ENCODE peak calls at places on chromosomes 1 and 21, in five cellular contexts. One of them, this sample, is unnamed.

GRCh38 chr1:17013598-17014320 is 2.0 kb upstream of the ATP13A2 start:
- DNase-seq in B cell: no peak
- DNase-seq in CD8-positive, alpha-beta T cell: no peak
- DNase-seq in lower lobe of right lung: peak; percentile 73
- DNase-seq in fibroblast of the aortic adventitia: no peak
- DNase-seq in this sample: no peak

GRCh38 chr1:175179837-175180590 is 12.6 kb downstream of the KIAA0040 start:
- DNase-seq in B cell: no peak
- DNase-seq in CD8-positive, alpha-beta T cell: no peak
- DNase-seq in fibroblast of the aortic adventitia: no peak
- DNase-seq in lower lobe of right lung: no peak
- DNase-seq in this sample: no peak

GRCh38 chr1:35442737-35443136 is 114.5 kb downstream of the KIAA0319L start:
- DNase-seq in B cell: no peak
- DNase-seq in CD8-positive, alpha-beta T cell: peak; percentile 13
- DNase-seq in fibroblast of the aortic adventitia: no peak
- DNase-seq in lower lobe of right lung: no peak
- DNase-seq in this sample: no peak

GRCh38 chr1:234572966-234573365 is 37.0 kb downstream of the IRF2BP2 start:
- DNase-seq in B cell: no peak
- DNase-seq in fibroblast of the aortic adventitia: no peak
- DNase-seq in lower lobe of right lung: no peak
- DNase-seq in CD8-positive, alpha-beta T cell: no peak
- DNase-seq in this sample: no peak

GRCh38 chr1:88774151-88774556 is 90.1 kb downstream of the PKN2 start:
- DNase-seq in CD8-positive, alpha-beta T cell: no peak
- DNase-seq in fibroblast of the aortic adventitia: no peak
- DNase-seq in B cell: no peak
- DNase-seq in lower lobe of right lung: no peak
- DNase-seq in this sample: no peak

GRCh38 chr1:65420590-65421340 is at the start of the genes LEPR and LEPROT:
- DNase-seq in CD8-positive, alpha-beta T cell: no peak
- DNase-seq in lower lobe of right lung: no peak
- DNase-seq in fibroblast of the aortic adventitia: no peak
- DNase-seq in B cell: no peak
- DNase-seq in this sample: no peak

GRCh38 chr21:42568377-42568776 is 54.7 kb downstream of the SLC37A1 start:
- DNase-seq in fibroblast of the aortic adventitia: no peak
- DNase-seq in B cell: no peak
- DNase-seq in lower lobe of right lung: no peak
- DNase-seq in CD8-positive, alpha-beta T cell: no peak
- DNase-seq in this sample: no peak

GRCh38 chr1:89356658-89357400 is 7.0 kb upstream of the GBP6 start:
- DNase-seq in lower lobe of right lung: no peak
- DNase-seq in fibroblast of the aortic adventitia: peak; percentile 44
- DNase-seq in B cell: no peak
- DNase-seq in CD8-positive, alpha-beta T cell: no peak
- DNase-seq in this sample: no peak

GRCh38 chr21:23455676-23456075 is 2151.6 kb downstream of the MRPL39 start:
- DNase-seq in lower lobe of right lung: no peak
- DNase-seq in fibroblast of the aortic adventitia: no peak
- DNase-seq in B cell: no peak
- DNase-seq in CD8-positive, alpha-beta T cell: no peak
- DNase-seq in this sample: no peak

GRCh38 chr21:23452384-23453083 is 2154.7 kb downstream of the MRPL39 start:
- DNase-seq in fibroblast of the aortic adventitia: no peak
- DNase-seq in B cell: peak; percentile 14
- DNase-seq in CD8-positive, alpha-beta T cell: no peak
- DNase-seq in lower lobe of right lung: no peak
- DNase-seq in this sample: no peak
- TF ChIP-seq CTCF in fibroblast of the aortic adventitia: no peak
- TF ChIP-seq CTCF in B cell: peak; percentile 10
- TF ChIP-seq CTCF in CD8-positive, alpha-beta T cell: no peak
- TF ChIP-seq CTCF in lower lobe of right lung: no peak
- TF ChIP-seq CTCF in this sample: peak; percentile 27

DNA sequence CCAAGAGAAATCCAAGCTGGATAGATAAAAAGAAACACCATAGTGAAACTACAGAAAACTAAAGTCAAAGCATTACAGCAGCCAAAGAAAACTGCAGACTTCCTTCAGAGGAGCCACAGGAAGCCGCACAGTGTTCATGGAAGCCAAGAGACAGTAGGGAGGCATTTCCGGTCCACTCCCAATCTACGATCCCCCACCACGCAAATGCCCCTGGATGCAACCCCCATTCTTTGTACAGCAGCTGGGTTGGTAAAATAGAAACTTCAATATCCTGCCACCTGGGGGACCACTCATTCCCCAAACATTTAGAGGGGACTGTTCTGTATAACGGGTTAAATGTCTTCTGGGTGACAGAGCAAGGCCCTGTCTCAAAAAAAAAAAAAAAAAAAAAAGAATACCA is 43.9 kb upstream of the TSPEAR start:
- DNase-seq in CD8-positive, alpha-beta T cell: no peak
- DNase-seq in fibroblast of the aortic adventitia: peak; percentile 44
- DNase-seq in B cell: no peak
- DNase-seq in lower lobe of right lung: no peak
- DNase-seq in this sample: no peak
- TF ChIP-seq CTCF in CD8-positive, alpha-beta T cell: no peak
- TF ChIP-seq CTCF in fibroblast of the aortic adventitia: no peak
- TF ChIP-seq CTCF in B cell: peak; percentile 38
- TF ChIP-seq CTCF in lower lobe of right lung: no peak
- TF ChIP-seq CTCF in this sample: no peak

GRCh38 chr1:228980232-228980969 is 245.1 kb downstream of the RHOU start:
- DNase-seq in B cell: no peak
- DNase-seq in fibroblast of the aortic adventitia: no peak
- DNase-seq in lower lobe of right lung: no peak
- DNase-seq in CD8-positive, alpha-beta T cell: no peak
- DNase-seq in this sample: no peak
- TF ChIP-seq CTCF in B cell: no peak
- TF ChIP-seq CTCF in fibroblast of the aortic adventitia: no peak
- TF ChIP-seq CTCF in lower lobe of right lung: no peak
- TF ChIP-seq CTCF in CD8-positive, alpha-beta T cell: no peak
- TF ChIP-seq CTCF in this sample: no peak

DNA sequence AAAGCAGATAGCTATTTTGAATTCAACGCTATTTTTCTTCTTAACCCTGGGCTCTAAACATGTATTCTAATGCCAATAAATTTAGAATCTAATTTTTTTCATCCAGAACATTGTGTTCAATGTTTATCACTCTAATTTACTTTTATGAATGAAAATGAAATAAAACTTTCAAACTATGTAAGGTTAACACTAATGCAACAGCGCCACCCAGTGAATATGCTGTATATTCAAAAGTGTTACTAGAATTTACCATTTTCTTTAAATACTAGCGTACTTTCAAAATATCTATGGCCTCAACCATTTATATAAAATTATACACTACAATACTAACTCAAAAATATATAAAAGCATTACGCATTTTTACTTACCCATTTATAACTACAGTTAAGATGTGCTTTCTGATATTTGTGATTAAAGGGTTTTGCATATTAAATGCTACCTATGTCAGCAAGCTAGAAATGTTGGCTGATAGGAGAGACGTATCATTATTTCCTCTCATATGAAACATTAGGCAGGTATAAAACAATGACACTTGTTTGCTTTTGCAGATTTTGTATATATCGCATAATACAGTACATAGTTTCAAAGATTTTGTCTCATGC is 5.9 kb upstream of the NUF2 start:
- DNase-seq in CD8-positive, alpha-beta T cell: peak; percentile 47
- DNase-seq in lower lobe of right lung: no peak
- DNase-seq in fibroblast of the aortic adventitia: peak; percentile 82
- DNase-seq in B cell: peak; percentile 44
- DNase-seq in this sample: peak; percentile 13
- TF ChIP-seq CTCF in CD8-positive, alpha-beta T cell: peak; percentile 73
- TF ChIP-seq CTCF in lower lobe of right lung: peak; percentile 64
- TF ChIP-seq CTCF in fibroblast of the aortic adventitia: peak; percentile 52
- TF ChIP-seq CTCF in B cell: peak; percentile 85
- TF ChIP-seq CTCF in this sample: peak; percentile 54

GRCh38 chr1:47934243-47934805 is 62.9 kb downstream of the TRABD2B start:
- DNase-seq in fibroblast of the aortic adventitia: peak; percentile 61
- DNase-seq in lower lobe of right lung: no peak
- DNase-seq in B cell: no peak
- DNase-seq in CD8-positive, alpha-beta T cell: no peak
- DNase-seq in this sample: no peak

GRCh38 chr1:47932744-47933143 is 64.4 kb downstream of the TRABD2B start:
- DNase-seq in fibroblast of the aortic adventitia: no peak
- DNase-seq in CD8-positive, alpha-beta T cell: no peak
- DNase-seq in B cell: no peak
- DNase-seq in lower lobe of right lung: no peak
- DNase-seq in this sample: no peak

GRCh38 chr1:47935163-47935562 is 62.0 kb downstream of the TRABD2B start:
- DNase-seq in fibroblast of the aortic adventitia: no peak
- DNase-seq in lower lobe of right lung: no peak
- DNase-seq in B cell: no peak
- DNase-seq in CD8-positive, alpha-beta T cell: no peak
- DNase-seq in this sample: no peak

GRCh38 chr1:47930215-47930885 is 66.8 kb downstream of the TRABD2B start:
- DNase-seq in CD8-positive, alpha-beta T cell: no peak
- DNase-seq in lower lobe of right lung: no peak
- DNase-seq in fibroblast of the aortic adventitia: no peak
- DNase-seq in B cell: no peak
- DNase-seq in this sample: no peak

DNA sequence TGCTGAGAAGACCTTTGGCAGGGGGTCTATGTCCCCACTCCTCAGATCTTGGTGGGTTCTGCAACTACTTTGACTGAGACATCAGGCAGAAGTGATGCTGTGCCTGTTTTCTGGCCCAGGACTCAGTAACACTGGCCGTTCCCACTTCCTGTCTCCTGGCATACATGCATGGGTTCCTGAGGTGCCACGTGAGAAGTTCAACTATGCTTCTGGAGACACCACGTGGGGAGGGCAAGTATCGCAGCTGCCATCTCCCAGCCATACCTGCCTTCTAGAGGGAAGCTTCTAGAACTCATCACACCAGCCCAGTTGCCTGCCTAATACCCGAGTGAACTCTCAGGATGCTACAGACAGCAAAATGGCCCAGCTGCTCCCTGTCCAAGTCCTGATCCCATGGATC is 65.8 kb downstream of the TRABD2B start:
- DNase-seq in lower lobe of right lung: no peak
- DNase-seq in B cell: no peak
- DNase-seq in CD8-positive, alpha-beta T cell: no peak
- DNase-seq in fibroblast of the aortic adventitia: no peak
- DNase-seq in this sample: peak; percentile 23
- TF ChIP-seq CTCF in lower lobe of right lung: peak; percentile 34
- TF ChIP-seq CTCF in B cell: no peak
- TF ChIP-seq CTCF in CD8-positive, alpha-beta T cell: no peak
- TF ChIP-seq CTCF in fibroblast of the aortic adventitia: no peak
- TF ChIP-seq CTCF in this sample: no peak

DNA sequence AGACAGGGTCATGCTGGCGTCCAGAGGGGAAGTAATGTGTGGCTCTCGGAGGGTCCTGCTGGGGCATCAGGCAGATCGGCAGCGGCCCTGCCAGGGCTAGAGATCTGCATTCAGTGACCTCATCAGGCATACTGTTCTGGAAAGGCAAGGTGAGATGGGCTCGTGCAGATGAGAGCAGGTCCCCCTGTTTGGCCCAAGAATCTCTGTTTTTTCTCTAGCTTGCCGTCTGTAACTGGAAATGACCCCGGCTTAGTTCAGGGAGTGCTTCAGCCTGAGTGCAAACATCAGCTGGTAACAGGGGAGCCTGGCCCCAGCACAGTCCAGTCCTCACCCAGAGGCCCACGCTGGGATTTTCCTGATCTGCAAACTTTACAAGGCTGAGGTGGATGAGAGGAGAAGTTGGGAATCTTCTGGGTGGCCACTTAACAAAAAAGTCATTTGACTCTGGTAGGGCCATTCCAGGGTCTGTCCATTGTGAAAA is 2.1 kb downstream of the FAM163A start:
- DNase-seq in B cell: no peak
- DNase-seq in fibroblast of the aortic adventitia: no peak
- DNase-seq in lower lobe of right lung: no peak
- DNase-seq in CD8-positive, alpha-beta T cell: no peak
- DNase-seq in this sample: no peak
- TF ChIP-seq CTCF in B cell: no peak
- TF ChIP-seq CTCF in fibroblast of the aortic adventitia: no peak
- TF ChIP-seq CTCF in lower lobe of right lung: no peak
- TF ChIP-seq CTCF in CD8-positive, alpha-beta T cell: no peak
- TF ChIP-seq CTCF in this sample: no peak

DNA sequence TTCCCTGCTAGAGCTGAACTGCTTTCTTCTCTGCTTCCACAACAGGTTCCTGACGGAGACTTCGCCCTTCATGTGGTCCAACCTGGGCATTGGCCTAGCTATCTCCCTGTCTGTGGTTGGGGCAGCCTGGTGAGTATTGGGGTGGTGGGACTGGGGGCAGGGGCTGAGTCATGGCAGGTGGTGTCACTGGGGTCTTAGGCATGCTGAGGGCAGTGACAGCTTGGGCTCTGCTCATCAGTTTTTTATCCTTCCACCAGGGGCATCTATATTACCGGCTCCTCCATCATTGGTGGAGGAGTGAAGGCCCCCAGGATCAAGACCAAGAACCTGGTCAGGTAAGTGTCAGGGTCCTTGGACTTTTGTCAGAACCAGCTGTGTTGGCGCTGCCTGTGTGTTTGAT is 1.3 kb downstream of the ATP6V0B start:
- DNase-seq in CD8-positive, alpha-beta T cell: no peak
- DNase-seq in fibroblast of the aortic adventitia: no peak
- DNase-seq in lower lobe of right lung: no peak
- DNase-seq in B cell: no peak
- DNase-seq in this sample: no peak
- TF ChIP-seq CTCF in CD8-positive, alpha-beta T cell: no peak
- TF ChIP-seq CTCF in fibroblast of the aortic adventitia: no peak
- TF ChIP-seq CTCF in lower lobe of right lung: no peak
- TF ChIP-seq CTCF in B cell: no peak
- TF ChIP-seq CTCF in this sample: no peak

This sample was measured in GM13977.